ENCODE peak calls at places on chromosomes 12 and 14, in nine cellular contexts. K is lower lobe of right lung; J is CD8-positive, alpha-beta T cell; F is fibroblast of villous mesenchyme; U is dorsolateral prefrontal cortex; O is heart left ventricle; D is B cell; T is MCF 10A; B is fibroblast of lung. M is an unnamed sample.

GRCh38 chr14:29037428-29037827 is 270.8 kb downstream of the FOXG1 start:
- DNase-seq in K (no peak), B (peak), U (no peak), O (no peak), F (peak), T (no peak), J (no peak), D (no peak), M (no peak)

GRCh38 chr12:13088503-13088902 is 15.0 kb downstream of the GSG1 start:
- DNase-seq in U (no peak), D (no peak), F (no peak), J (no peak), T (no peak), O (no peak), K (no peak), B (no peak), M (no peak)

GRCh38 chr12:121573949-121574520 is 6.8 kb downstream of the KDM2B start:
- DNase-seq in T (no peak), U (no peak), D (no peak), O (no peak), B (no peak), K (no peak), F (no peak), J (no peak), M (no peak)

GRCh38 chr14:104133496-104133895 is 4.9 kb upstream of the KIF26A start:
- DNase-seq in K (no peak), O (peak), D (no peak), J (no peak), F (no peak), T (no peak), B (no peak), U (no peak), M (no peak)

GRCh38 chr14:32074887-32075572 is 2.1 kb upstream of the ARHGAP5 start:
- DNase-seq in J (no peak), D (no peak), F (peak), O (no peak), U (no peak), K (no peak), B (peak), T (no peak), M (no peak)

GRCh38 chr14:77458249-77458950 is 507 bp downstream of the AHSA1 start:
- DNase-seq in J (peak), K (peak), D (peak), T (peak), U (no peak), O (peak), F (peak), B (peak), M (no peak)

GRCh38 chr12:24903305-24904088 is 45.4 kb downstream of the BCAT1 start:
- DNase-seq in B (peak), U (peak), F (peak), D (no peak), J (no peak), O (no peak), K (no peak), T (no peak), M (peak)

GRCh38 chr14:22570132-22570949 is 18.7 kb downstream of the DAD1 start:
- DNase-seq in D (peak), O (no peak), K (no peak), J (peak), U (peak), T (peak), F (peak), B (peak), M (peak)

GRCh38 chr14:95463173-95463901 is 53.1 kb downstream of the SYNE3 start:
- DNase-seq in K (no peak), J (peak), F (no peak), B (no peak), T (no peak), O (no peak), U (no peak), D (peak), M (no peak)

GRCh38 chr14:104109731-104110361 is 24.3 kb downstream of the ASPG start:
- DNase-seq in K (peak), D (no peak), F (no peak), U (no peak), T (no peak), J (no peak), O (peak), B (no peak), M (no peak)

GRCh38 chr14:99749142-99749541 is 44.1 kb upstream of the EML1 start:
- DNase-seq in F (no peak), T (no peak), O (no peak), J (no peak), D (no peak), K (peak), U (no peak), B (no peak), M (no peak)

GRCh38 chr12:131938082-131938481 is 9.0 kb downstream of the PUS1 start:
- DNase-seq in F (no peak), U (no peak), T (no peak), K (no peak), J (no peak), B (no peak), D (no peak), O (no peak), M (no peak)

GRCh38 chr12:112029326-112029725 is 16.1 kb downstream of the ERP29 start:
- DNase-seq in F (no peak), K (no peak), B (no peak), O (no peak), D (no peak), J (no peak), T (no peak), U (no peak), M (no peak)

GRCh38 chr12:82685721-82686222 is 934 bp upstream of the TMTC2 start:
- DNase-seq in J (peak), T (peak), F (peak), O (peak), B (peak), U (peak), D (peak), K (peak), M (peak)

GRCh38 chr12:82688619-82689018 is 1.9 kb downstream of the TMTC2 start:
- DNase-seq in U (no peak), T (no peak), F (no peak), B (no peak), K (no peak), D (no peak), O (no peak), J (no peak), M (no peak)

GRCh38 chr12:82686223-82687019 is at the start of gene TMTC2:
- DNase-seq in O (peak), B (peak), J (peak), T (peak), D (peak), U (peak), K (peak), F (peak), M (peak)

GRCh38 chr12:82688035-82688501 is 1.4 kb downstream of the TMTC2 start:
- DNase-seq in D (peak), K (no peak), J (no peak), T (peak), F (peak), B (peak), U (no peak), O (no peak), M (no peak)

DNA sequence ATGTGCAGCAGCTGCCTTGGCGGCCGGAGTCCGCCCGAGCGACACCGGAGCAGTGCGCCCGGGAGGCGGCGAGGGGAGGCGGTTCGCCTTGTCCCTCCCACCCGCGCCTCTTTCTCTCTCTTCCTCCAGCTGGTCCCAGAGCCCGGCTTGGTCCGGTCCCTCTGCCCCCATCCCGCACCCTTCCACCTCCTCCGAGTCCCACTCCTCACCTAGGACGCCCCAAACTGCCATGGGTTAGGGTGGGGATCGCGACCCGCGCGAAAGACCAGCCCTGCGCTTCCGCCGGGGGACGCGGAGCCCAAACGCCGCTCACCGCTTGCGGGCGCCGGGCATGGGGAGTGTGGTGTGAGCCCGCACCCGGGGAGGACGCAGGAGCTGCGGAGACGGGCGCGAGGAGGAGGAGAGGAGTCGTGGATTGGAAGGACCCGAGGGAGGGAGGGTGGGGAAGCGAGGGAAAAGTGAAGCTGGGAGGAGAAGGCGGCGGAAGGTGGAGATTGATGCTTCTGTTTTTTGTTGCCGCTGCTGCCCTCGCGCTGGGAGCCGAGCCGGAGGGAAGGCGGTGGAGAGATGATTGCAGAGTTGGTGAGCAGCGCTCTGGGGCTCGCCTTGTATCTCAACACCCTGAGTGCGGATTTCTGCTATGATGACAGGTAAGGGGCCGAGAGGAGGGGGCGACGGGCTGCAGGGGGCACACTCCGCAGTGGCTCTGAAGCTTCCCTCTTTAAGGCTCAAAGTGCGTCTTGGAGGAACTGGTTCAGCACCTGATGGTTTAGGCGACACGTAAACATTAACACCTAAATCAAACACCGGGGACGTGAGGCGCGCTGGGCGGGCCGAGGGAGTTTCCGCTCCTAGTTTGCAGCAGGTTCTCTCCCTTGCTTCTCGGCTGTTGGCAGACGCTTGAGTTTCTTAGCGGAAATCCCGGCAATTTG is 580 bp downstream of the TMTC2 start:
- DNase-seq in J (peak), F (peak), K (peak), U (peak), T (peak), B (peak), D (peak), O (peak), M (peak)
- TF ChIP-seq CTCF in J (no peak), F (no peak), K (no peak), U (no peak), T (no peak), B (no peak), D (no peak), O (no peak), M (no peak)

GRCh38 chr14:51504626-51505025 is 147.1 kb upstream of the FRMD6 start:
- DNase-seq in D (no peak), T (no peak), F (no peak), B (no peak), K (no peak), O (no peak), J (no peak), U (no peak), M (no peak)

GRCh38 chr14:51500776-51501175 is 150.9 kb upstream of the FRMD6 start:
- DNase-seq in F (no peak), D (no peak), J (no peak), U (no peak), O (no peak), B (no peak), K (no peak), T (no peak), M (no peak)

GRCh38 chr14:51498411-51499227 is 153.1 kb upstream of the FRMD6 start:
- DNase-seq in D (no peak), U (no peak), F (no peak), O (no peak), K (no peak), T (peak), B (no peak), J (no peak), M (no peak)

DNA sequence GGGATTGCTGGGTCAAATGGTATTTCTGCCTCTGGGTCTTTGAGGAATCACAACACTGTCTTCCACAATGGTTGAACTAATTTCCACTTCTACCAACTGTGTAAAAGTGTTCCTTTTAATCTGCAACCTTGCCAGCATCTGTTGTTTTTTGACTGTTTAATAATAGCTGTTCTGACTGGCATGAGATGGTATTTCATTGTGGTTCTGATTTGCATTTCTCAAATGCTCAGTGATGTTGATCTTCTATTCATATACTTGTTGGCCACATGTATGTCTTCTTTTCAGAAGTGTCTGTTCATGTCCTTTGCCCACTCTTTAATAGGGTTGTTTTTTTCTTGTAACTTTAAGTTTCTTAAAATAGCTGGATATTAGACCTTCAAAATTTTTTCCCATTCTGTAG is 150.0 kb upstream of the FRMD6 start:
- DNase-seq in U (no peak), O (no peak), J (no peak), T (no peak), B (no peak), K (no peak), D (no peak), F (no peak), M (no peak)
- TF ChIP-seq CTCF in U (no peak), O (no peak), J (no peak), T (no peak), B (no peak), K (no peak), D (no peak), F (no peak), M (no peak)

GRCh38 chr12:103657331-103657730 is 70.3 kb downstream of the STAB2 start:
- DNase-seq in B (peak), K (no peak), U (no peak), T (peak), J (no peak), F (peak), D (no peak), O (no peak), M (no peak)
- TF ChIP-seq CTCF in B (no peak), K (no peak), U (no peak), T (no peak), J (no peak), F (no peak), D (no peak), O (no peak), M (no peak)

GRCh38 chr12:613996-614726 is 49.1 kb downstream of the NINJ2 start:
- DNase-seq in B (peak), F (peak), J (peak), U (peak), K (peak), O (no peak), D (peak), T (peak), M (peak)
- TF ChIP-seq CTCF in B (no peak), F (peak), J (no peak), U (peak), K (peak), O (peak), D (peak), T (no peak), M (peak)

GRCh38 chr12:119988440-119988787 is 622 bp upstream of the BICDL1 start:
- DNase-seq in O (no peak), D (no peak), B (peak), F (peak), U (no peak), K (no peak), T (no peak), J (no peak), M (no peak)
- TF ChIP-seq CTCF in O (no peak), D (no peak), B (peak), F (peak), U (no peak), K (no peak), T (peak), J (no peak), M (peak)

M was measured in GM10248.